ENCODE peak calls at places on chromosomes 16 and 17, in eight cellular contexts. G is PC-3, X is cardiac muscle cell, R is lung, S is IMR-90, N is spleen, I is BE2C, L is hepatocyte. A is an unnamed sample. For H3K27me3, the result is how much of the 10 kb centered on the place peaks cover.

GRCh38 chr17:76710863-76711611 is at the start of gene MXRA7:
- DNase-seq in G (peak), X (peak), R (peak), S (peak), N (peak), I (peak), L (peak), A (peak)

GRCh38 chr16:67112591-67113399 is 3.1 kb downstream of the PHAF1 start:
- DNase-seq in G (peak), X (no peak), R (no peak), S (no peak), N (no peak), I (no peak), L (no peak), A (no peak)

GRCh38 chr17:78253946-78254672 is 22.7 kb downstream of the TMEM235 start:
- DNase-seq in G (peak), X (peak), R (peak), S (peak), N (peak), I (peak), L (peak), A (peak)

GRCh38 chr17:79399610-79400144 is 211.2 kb downstream of the RBFOX3 start:
- DNase-seq in G (no peak), X (no peak), R (no peak), S (no peak), N (no peak), I (peak), L (no peak), A (no peak)

GRCh38 chr17:56171186-56171959 is 18.1 kb downstream of the ANKFN1 start:
- DNase-seq in G (no peak), X (no peak), R (no peak), S (no peak), N (no peak), I (no peak), L (no peak), A (no peak)

GRCh38 chr17:78249836-78250806 is 18.7 kb downstream of the TMEM235 start:
- DNase-seq in G (no peak), X (no peak), R (no peak), S (no peak), N (peak), I (no peak), L (no peak), A (no peak)

GRCh38 chr16:24698314-24698713 is 31.1 kb upstream of the TNRC6A start:
- DNase-seq in G (no peak), X (no peak), R (no peak), S (no peak), N (no peak), I (no peak), L (no peak), A (no peak)

GRCh38 chr17:8210761-8211458 is 535 bp upstream of the AURKB start:
- DNase-seq in G (no peak), X (no peak), R (no peak), S (no peak), N (no peak), I (no peak), L (no peak), A (no peak)

GRCh38 chr16:69236319-69236718 is 49.4 kb downstream of the SNTB2 start:
- DNase-seq in G (no peak), X (no peak), R (no peak), S (no peak), N (no peak), I (no peak), L (no peak), A (no peak)

GRCh38 chr16:24151482-24151939 is 104.6 kb upstream of the CACNG3 start:
- DNase-seq in G (no peak), X (no peak), R (peak), S (peak), N (no peak), I (no peak), L (no peak), A (no peak)

GRCh38 chr17:60138769-60139437 is 10.9 kb upstream of the CA4 start:
- DNase-seq in G (no peak), X (no peak), R (no peak), S (no peak), N (no peak), I (peak), L (no peak), A (peak)

GRCh38 chr16:89505204-89506112 is 2.7 kb upstream of the SPG7 start:
- DNase-seq in G (peak), X (peak), R (peak), S (peak), N (peak), I (peak), L (peak), A (no peak)

GRCh38 chr17:51119415-51120356 is 982 bp downstream of the SPAG9 start:
- DNase-seq in G (peak), X (peak), R (peak), S (peak), N (peak), I (peak), L (peak), A (peak)

GRCh38 chr16:74169687-74170522 is 126.7 kb upstream of the PSMD7 start:
- DNase-seq in G (peak), X (peak), R (no peak), S (peak), N (no peak), I (no peak), L (peak), A (no peak)

GRCh38 chr17:76695059-76695892 is 15.5 kb downstream of the MXRA7 start:
- DNase-seq in G (no peak), X (no peak), R (no peak), S (no peak), N (no peak), I (no peak), L (no peak), A (no peak)

GRCh38 chr16:87332150-87332549 is 15.0 kb upstream of the C16orf95 start:
- DNase-seq in G (peak), X (no peak), R (no peak), S (peak), N (peak), I (no peak), L (no peak), A (no peak)

GRCh38 chr17:64426584-64426983 is 22.3 kb upstream of the MILR1 start:
- DNase-seq in G (no peak), X (no peak), R (no peak), S (no peak), N (no peak), I (no peak), L (no peak), A (no peak)

GRCh38 chr17:58229881-58230280 is 8.5 kb upstream of the LPO start:
- DNase-seq in G (no peak), X (no peak), R (no peak), S (no peak), N (no peak), I (no peak), L (no peak), A (no peak)

GRCh38 chr17:49016775-49017463 is 19.7 kb downstream of the IGF2BP1 start:
- DNase-seq in G (peak), X (peak), R (no peak), S (peak), N (no peak), I (peak), L (peak), A (no peak)

GRCh38 chr16:75462804-75463203 is 1.7 kb downstream of the TMEM170A start:
- DNase-seq in G (no peak), X (no peak), R (no peak), S (no peak), N (no peak), I (no peak), L (no peak), A (no peak)

GRCh38 chr17:17355426-17355825 is 52.3 kb downstream of the NT5M start:
- DNase-seq in G (no peak), X (no peak), R (no peak), S (no peak), N (peak), I (no peak), L (no peak), A (no peak)

GRCh38 chr17:48259710-48260291 is 152.2 kb downstream of the SNX11 start:
- DNase-seq in G (peak), X (peak), R (no peak), S (peak), N (no peak), I (no peak), L (peak), A (peak)

GRCh38 chr16:85752511-85753420 is 1.9 kb upstream of the C16orf74 start:
- DNase-seq in G (peak), X (peak), R (no peak), S (peak), N (no peak), I (peak), L (peak), A (peak)

GRCh38 chr17:17808706-17809432 is 27.9 kb downstream of the SREBF1 start:
- DNase-seq in G (no peak), X (peak), R (no peak), S (peak), N (no peak), I (no peak), L (peak), A (no peak)

GRCh38 chr17:5354310-5354709 is 65.2 kb downstream of the NUP88 start:
- DNase-seq in G (no peak), X (no peak), R (no peak), S (no peak), N (no peak), I (no peak), L (no peak), A (no peak)

GRCh38 chr16:82037666-82038065 is 2.6 kb downstream of the HSD17B2 start:
- DNase-seq in G (no peak), X (no peak), R (no peak), S (peak), N (no peak), I (no peak), L (no peak), A (no peak)

GRCh38 chr17:43213545-43213944 is 1.9 kb downstream of the TMEM106A start:
- DNase-seq in G (no peak), X (no peak), R (no peak), S (no peak), N (peak), I (no peak), L (no peak), A (no peak)

GRCh38 chr16:78659216-78659615 is 559.8 kb downstream of the WWOX start:
- DNase-seq in G (no peak), X (no peak), R (no peak), S (no peak), N (no peak), I (no peak), L (no peak), A (no peak)

GRCh38 chr17:38571833-38572274 is 33.9 kb downstream of the SRCIN1 start:
- DNase-seq in G (no peak), X (no peak), R (no peak), S (no peak), N (no peak), I (no peak), L (no peak), A (no peak)

GRCh38 chr16:55376045-55376444 is 52.0 kb downstream of the IRX6 start:
- DNase-seq in G (no peak), X (no peak), R (no peak), S (no peak), N (no peak), I (no peak), L (no peak), A (no peak)

GRCh38 chr17:75832652-75833400 is 11.4 kb downstream of the UNC13D start:
- DNase-seq in G (no peak), X (no peak), R (no peak), S (no peak), N (no peak), I (no peak), L (no peak), A (peak)

GRCh38 chr16:15035163-15035729 is 20.6 kb downstream of the NTAN1 start:
- DNase-seq in G (no peak), X (no peak), R (no peak), S (no peak), N (no peak), I (no peak), L (no peak), A (no peak)

GRCh38 chr17:78946131-78946530 is 20.9 kb upstream of the TIMP2 start:
- DNase-seq in G (no peak), X (no peak), R (no peak), S (no peak), N (no peak), I (no peak), L (no peak), A (no peak)

GRCh38 chr16:28823719-28824547 is 1.1 kb downstream of the ATXN2L start:
- DNase-seq in G (peak), X (peak), R (peak), S (peak), N (peak), I (peak), L (peak), A (peak)
- TF ChIP-seq CTCF in G (no peak), X (no peak), R (no peak), S (peak), N (peak), I (peak), L (peak), A (no peak)

GRCh38 chr16:88478889-88479794 is 26.1 kb downstream of the ZFPM1 start:
- DNase-seq in G (no peak), X (no peak), R (no peak), S (no peak), N (no peak), I (no peak), L (no peak), A (no peak)

GRCh38 chr16:88477631-88478030 is 24.6 kb downstream of the ZFPM1 start:
- DNase-seq in G (no peak), X (no peak), R (no peak), S (no peak), N (no peak), I (no peak), L (no peak), A (no peak)

GRCh38 chr16:88481851-88482250 is 28.8 kb downstream of the ZFPM1 start:
- DNase-seq in G (no peak), X (no peak), R (no peak), S (no peak), N (no peak), I (no peak), L (no peak), A (no peak)

GRCh38 chr16:88478115-88478514 is 25.0 kb downstream of the ZFPM1 start:
- DNase-seq in G (no peak), X (no peak), R (no peak), S (no peak), N (peak), I (no peak), L (no peak), A (no peak)

DNA sequence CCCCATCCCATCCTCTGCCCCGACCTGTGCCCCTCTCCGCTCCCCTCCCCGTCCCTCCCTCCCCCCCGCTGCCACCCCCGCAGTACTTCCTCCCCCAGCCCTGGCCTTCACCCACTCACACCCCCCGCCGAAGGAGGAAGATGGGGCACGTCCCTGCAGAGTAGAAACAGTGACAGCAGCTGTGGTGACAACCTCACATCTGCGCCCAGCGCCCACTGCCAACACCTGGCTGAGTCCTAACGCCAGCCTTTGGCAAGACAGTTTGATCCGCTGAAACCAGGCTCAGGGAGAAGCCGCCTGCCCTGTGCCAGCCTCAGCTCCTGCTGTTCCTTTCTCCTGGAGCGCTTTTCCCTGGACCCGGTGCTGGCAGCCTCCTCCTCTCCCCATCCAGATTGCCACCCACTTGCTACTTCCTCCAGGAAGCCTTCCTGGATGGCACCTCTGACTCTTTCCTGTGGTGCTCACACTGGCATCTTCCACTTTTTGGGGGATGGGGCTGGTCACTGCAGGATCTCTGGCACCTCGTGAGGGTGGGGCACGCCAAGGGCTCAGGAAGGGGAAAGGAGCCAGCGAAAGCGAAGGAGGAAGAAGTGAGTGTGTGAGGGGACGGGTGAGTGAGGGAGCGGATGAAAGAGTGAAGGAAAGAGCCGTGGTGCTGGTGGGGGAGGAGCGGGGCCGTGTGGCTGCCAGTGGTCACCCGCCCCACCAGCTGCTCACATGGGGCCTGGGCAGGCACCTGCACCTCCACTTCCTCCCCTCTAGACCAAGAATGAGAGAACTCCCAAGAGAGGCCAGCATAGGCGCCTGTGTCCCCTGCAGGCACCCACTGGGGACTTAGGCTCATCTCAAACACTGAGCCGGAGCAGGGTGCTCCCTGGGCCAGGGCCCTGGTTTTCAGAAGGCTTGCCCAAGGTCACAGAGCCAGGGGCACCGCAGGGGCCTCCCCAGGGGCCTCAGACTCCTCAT is 27.0 kb downstream of the ZFPM1 start:
- DNase-seq in G (no peak), X (no peak), R (no peak), S (no peak), N (peak), I (no peak), L (no peak), A (no peak)
- H3K27me3 ChIP-seq in G (under half), X (under half), R (under half), S (under half), N (under half), I (under half), L (under half), A (under half)

DNA sequence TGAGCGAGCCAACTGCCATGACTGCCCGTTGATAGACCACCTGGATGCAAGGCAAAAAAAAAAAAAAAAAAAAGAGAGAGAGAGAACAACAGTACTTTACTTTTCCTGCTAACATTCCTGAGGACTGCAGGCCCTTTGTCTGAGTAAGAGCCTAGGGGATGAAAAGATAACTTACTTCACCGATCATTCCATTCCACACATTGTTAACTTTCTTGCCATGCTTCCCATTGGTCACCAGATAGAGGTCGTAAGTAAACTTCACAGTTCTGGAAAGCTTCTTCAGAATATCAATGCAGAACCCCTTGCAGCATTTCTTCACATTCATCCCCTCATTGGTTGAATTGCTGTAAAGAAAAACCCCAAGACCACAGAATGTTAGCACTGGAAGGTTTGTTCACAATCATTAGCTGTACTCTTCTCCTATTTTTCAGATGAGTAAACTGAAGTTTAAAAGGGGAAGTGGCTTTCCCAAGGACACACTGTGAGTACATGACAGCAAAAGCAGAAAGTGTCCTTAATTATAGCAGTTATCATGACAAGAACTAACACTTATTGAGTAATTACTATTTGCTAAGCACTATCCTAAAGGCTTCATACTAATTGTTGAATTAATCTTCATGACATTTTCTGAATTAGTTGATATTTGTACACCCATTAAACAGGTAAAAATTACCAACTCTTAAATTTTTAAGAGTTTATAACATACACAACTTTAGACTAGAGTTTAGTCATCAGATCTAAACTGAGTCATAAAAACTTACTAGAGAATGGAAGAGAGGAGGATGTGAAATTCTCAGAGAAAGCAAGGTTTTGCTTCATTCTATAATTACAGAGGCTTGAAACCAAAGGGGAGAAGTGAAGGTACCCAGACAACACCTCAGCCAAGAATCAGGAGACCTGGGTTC is 341.2 kb downstream of the GRIN2A start:
- DNase-seq in G (no peak), X (no peak), R (no peak), S (no peak), N (no peak), I (no peak), L (no peak), A (no peak)
- H3K4me3 ChIP-seq in G (no peak), X (no peak), R (no peak), S (no peak), N (no peak), I (no peak), L (no peak), A (no peak)

GRCh38 chr17:45666046-45666600 is 118.0 kb upstream of the CRHR1 start:
- DNase-seq in G (peak), X (no peak), R (no peak), S (no peak), N (no peak), I (no peak), L (no peak), A (peak)
- TF ChIP-seq CTCF in G (peak), X (no peak), R (no peak), S (no peak), N (no peak), I (peak), L (no peak), A (peak)

GRCh38 chr17:74737299-74738050 is 419 bp downstream of the RAB37 start:
- DNase-seq in G (peak), X (peak), R (no peak), S (no peak), N (peak), I (peak), L (peak), A (peak)
- H3K27me3 ChIP-seq in G (half or more), X (under half), R (under half), S (under half), N (under half), I (under half), L (under half), A (under half)

DNA sequence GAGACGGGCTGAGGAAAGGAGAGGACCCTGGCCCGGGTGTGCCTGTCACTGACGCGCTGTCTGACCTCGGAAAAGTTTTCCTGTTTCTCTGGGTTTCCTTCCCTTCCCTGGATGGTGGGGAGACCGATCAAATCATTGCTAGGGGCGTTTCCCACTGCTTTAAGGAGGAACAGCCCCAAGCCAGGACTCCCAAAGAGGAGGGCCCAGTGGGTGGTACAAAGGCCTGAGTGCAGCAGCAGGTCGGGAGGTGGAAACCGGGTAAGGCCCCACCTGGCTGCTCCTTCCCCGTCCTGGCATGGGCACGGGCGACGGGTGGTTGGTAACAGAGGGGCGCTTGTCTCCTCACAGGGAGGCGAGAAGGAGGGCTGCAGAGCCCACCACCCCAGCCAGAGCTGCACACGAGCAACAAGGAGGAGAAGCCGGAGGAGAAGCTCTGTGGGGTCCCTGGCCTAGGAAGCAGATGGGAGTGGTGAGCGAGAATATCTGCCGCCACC is 2.2 kb downstream of the SRL start:
- DNase-seq in G (no peak), X (no peak), R (no peak), S (no peak), N (no peak), I (no peak), L (no peak), A (no peak)
- H3K4me3 ChIP-seq in G (no peak), X (no peak), R (no peak), S (no peak), N (peak), I (no peak), L (no peak), A (no peak)

DNA sequence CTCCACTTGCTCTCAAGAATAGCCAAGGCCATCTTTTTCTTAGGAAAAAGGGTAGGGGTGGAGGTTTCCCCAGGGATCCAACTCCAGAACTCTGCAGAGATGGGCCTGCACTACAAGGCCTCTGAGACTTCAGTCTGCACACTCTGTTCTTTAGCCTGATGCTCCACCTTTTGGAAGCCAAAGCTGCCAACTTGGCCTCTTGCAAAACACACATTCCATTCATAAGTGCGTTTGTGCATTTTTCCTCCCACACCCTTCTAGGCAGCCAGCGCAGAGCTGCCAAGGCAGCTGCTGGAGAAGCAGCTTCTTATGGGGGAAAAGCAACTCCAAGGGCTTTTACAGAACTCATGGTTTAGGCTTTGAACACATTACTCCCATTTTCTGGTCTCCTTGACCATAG is 45.3 kb downstream of the REXO5 start:
- DNase-seq in G (peak), X (peak), R (peak), S (peak), N (no peak), I (no peak), L (peak), A (no peak)
- TF ChIP-seq CTCF in G (no peak), X (no peak), R (no peak), S (no peak), N (no peak), I (no peak), L (no peak), A (no peak)

GRCh38 chr17:34586346-34586846 is 7.0 kb downstream of the TMEM132E start:
- DNase-seq in G (no peak), X (no peak), R (no peak), S (no peak), N (peak), I (no peak), L (no peak), A (no peak)
- H3K27me3 ChIP-seq in G (under half), X (half or more), R (under half), S (under half), N (under half), I (under half), L (half or more), A (under half)

A was measured in WERI-Rb-1.